ENCODE peak calls at places on chromosomes 1 and 21, in five cellular contexts. One of them, this sample, is unnamed. For H3K4me1, the result is how much of the 10 kb centered on the place peaks cover.

GRCh38 chr1:156752843-156753486 is 1.5 kb upstream of the HDGF start:
- DNase-seq in HCT116: no peak
- DNase-seq in HepG2: peak
- DNase-seq in K562: no peak
- DNase-seq in H1: no peak
- DNase-seq in this sample: no peak

GRCh38 chr1:41599912-41600311 is 115.4 kb upstream of the EDN2 start:
- DNase-seq in HCT116: no peak
- DNase-seq in HepG2: no peak
- DNase-seq in K562: no peak
- DNase-seq in H1: no peak
- DNase-seq in this sample: no peak

GRCh38 chr1:115068780-115069179 is 20.5 kb downstream of the TSPAN2 start:
- DNase-seq in HCT116: no peak
- DNase-seq in HepG2: no peak
- DNase-seq in K562: no peak
- DNase-seq in H1: no peak
- DNase-seq in this sample: no peak

GRCh38 chr1:64881281-64881680 is 85.1 kb downstream of the JAK1 start:
- DNase-seq in HCT116: no peak
- DNase-seq in HepG2: no peak
- DNase-seq in K562: no peak
- DNase-seq in H1: no peak
- DNase-seq in this sample: no peak

GRCh38 chr1:2042830-2043773 is 7.1 kb upstream of the PRKCZ start:
- DNase-seq in HCT116: no peak
- DNase-seq in HepG2: peak
- DNase-seq in K562: no peak
- DNase-seq in H1: no peak
- DNase-seq in this sample: no peak

GRCh38 chr1:114485286-114485685 is 25.7 kb downstream of the TRIM33 start:
- DNase-seq in HCT116: no peak
- DNase-seq in HepG2: no peak
- DNase-seq in K562: no peak
- DNase-seq in H1: no peak
- DNase-seq in this sample: no peak

GRCh38 chr1:171784779-171785178 is 3.3 kb downstream of the METTL13 start:
- DNase-seq in HCT116: no peak
- DNase-seq in HepG2: no peak
- DNase-seq in K562: no peak
- DNase-seq in H1: no peak
- DNase-seq in this sample: no peak

GRCh38 chr21:36589352-36589971 is 109.5 kb upstream of the SIM2 start:
- DNase-seq in HCT116: peak
- DNase-seq in HepG2: peak
- DNase-seq in K562: peak
- DNase-seq in H1: no peak
- DNase-seq in this sample: no peak

GRCh38 chr1:47980501-47980900 is 16.7 kb downstream of the TRABD2B start:
- DNase-seq in HCT116: no peak
- DNase-seq in HepG2: no peak
- DNase-seq in K562: no peak
- DNase-seq in H1: no peak
- DNase-seq in this sample: no peak

GRCh38 chr1:75265792-75266191 is 131.6 kb downstream of the LHX8 start:
- DNase-seq in HCT116: peak
- DNase-seq in HepG2: peak
- DNase-seq in K562: peak
- DNase-seq in H1: no peak
- DNase-seq in this sample: peak

GRCh38 chr1:103372866-103373265 is 152.6 kb upstream of the RNPC3 start:
- DNase-seq in HCT116: no peak
- DNase-seq in HepG2: peak
- DNase-seq in K562: no peak
- DNase-seq in H1: no peak
- DNase-seq in this sample: no peak

GRCh38 chr1:183870351-183871077 is 65.6 kb downstream of the RGL1 start:
- DNase-seq in HCT116: no peak
- DNase-seq in HepG2: no peak
- DNase-seq in K562: no peak
- DNase-seq in H1: no peak
- DNase-seq in this sample: no peak

GRCh38 chr1:6440198-6441126 is 15.9 kb downstream of the ESPN start:
- DNase-seq in HCT116: no peak
- DNase-seq in HepG2: peak
- DNase-seq in K562: peak
- DNase-seq in H1: no peak
- DNase-seq in this sample: no peak

GRCh38 chr1:33849206-33849605 is 14.7 kb upstream of the HMGB4 start:
- DNase-seq in HCT116: no peak
- DNase-seq in HepG2: no peak
- DNase-seq in K562: no peak
- DNase-seq in H1: no peak
- DNase-seq in this sample: no peak

GRCh38 chr1:53678046-53678445 is 60.9 kb downstream of the GLIS1 start:
- DNase-seq in HCT116: no peak
- DNase-seq in HepG2: no peak
- DNase-seq in K562: no peak
- DNase-seq in H1: no peak
- DNase-seq in this sample: no peak

GRCh38 chr1:100597069-100597741 is 59.3 kb downstream of the GPR88 start:
- DNase-seq in HCT116: no peak
- DNase-seq in HepG2: no peak
- DNase-seq in K562: no peak
- DNase-seq in H1: no peak
- DNase-seq in this sample: no peak

GRCh38 chr1:157011845-157012244 is 33.7 kb downstream of the ARHGEF11 start:
- DNase-seq in HCT116: no peak
- DNase-seq in HepG2: no peak
- DNase-seq in K562: no peak
- DNase-seq in H1: no peak
- DNase-seq in this sample: no peak

GRCh38 chr1:2340086-2340917 is 51.1 kb downstream of the MORN1 start:
- DNase-seq in HCT116: no peak
- DNase-seq in HepG2: no peak
- DNase-seq in K562: no peak
- DNase-seq in H1: no peak
- DNase-seq in this sample: no peak

DNA sequence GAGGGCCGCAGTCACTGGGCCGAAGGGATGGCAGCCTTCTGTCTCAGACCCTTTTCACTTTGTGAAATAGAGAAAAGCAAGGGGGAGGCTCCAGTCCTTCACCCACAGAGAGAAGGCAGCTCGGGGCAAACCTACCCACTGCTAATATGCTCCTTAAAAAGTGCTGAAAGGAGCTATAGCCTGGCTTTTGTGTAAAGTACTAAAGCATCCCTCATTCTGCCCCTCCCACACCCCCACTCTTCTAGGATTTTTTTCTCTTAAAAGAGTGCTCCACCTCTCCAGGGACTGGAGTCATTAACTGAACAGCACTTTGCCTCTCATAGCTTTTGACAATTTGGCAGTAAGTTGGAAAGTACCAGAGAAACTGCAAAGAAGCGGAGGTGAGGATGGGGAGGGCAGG is 88.9 kb downstream of the PLXNA2 start:
- DNase-seq in HCT116: no peak
- DNase-seq in HepG2: no peak
- DNase-seq in K562: no peak
- DNase-seq in H1: no peak
- DNase-seq in this sample: no peak
- H3K4me1 ChIP-seq in HCT116: under half
- H3K4me1 ChIP-seq in HepG2: under half
- H3K4me1 ChIP-seq in K562: under half
- H3K4me1 ChIP-seq in H1: under half
- H3K4me1 ChIP-seq in this sample: under half

DNA sequence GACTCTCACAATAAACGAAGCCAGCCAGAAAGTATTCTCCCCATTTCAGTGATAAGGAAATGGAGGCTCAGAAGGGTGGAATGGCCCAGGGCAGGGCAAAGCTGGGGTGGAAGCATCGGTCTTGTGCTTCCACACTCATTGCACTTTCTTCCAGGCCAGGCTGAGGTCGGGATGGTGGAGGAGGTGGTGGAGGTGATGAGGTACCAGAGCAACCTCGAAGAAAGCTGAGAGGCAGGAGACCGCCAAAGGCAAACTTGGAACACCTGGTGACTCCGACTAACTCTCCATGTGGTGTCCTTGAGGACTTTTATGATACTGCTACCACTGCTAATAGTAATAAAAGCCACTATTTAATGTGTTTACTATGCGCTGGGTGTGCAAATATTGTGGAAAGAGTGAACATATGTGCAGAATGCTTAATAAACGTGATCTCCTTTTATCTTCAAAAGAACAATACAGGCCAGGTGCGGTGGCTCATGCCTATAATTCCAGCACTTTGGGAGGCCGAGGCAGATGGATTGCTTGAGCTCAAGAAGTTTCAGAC is 16.9 kb upstream of the BTG2 start:
- DNase-seq in HCT116: no peak
- DNase-seq in HepG2: no peak
- DNase-seq in K562: no peak
- DNase-seq in H1: no peak
- DNase-seq in this sample: no peak
- H3K4me3 ChIP-seq in HCT116: no peak
- H3K4me3 ChIP-seq in HepG2: no peak
- H3K4me3 ChIP-seq in K562: no peak
- H3K4me3 ChIP-seq in H1: no peak
- H3K4me3 ChIP-seq in this sample: no peak

GRCh38 chr1:150551784-150552691 is 2.8 kb downstream of the ADAMTSL4 start:
- DNase-seq in HCT116: no peak
- DNase-seq in HepG2: peak
- DNase-seq in K562: peak
- DNase-seq in H1: no peak
- DNase-seq in this sample: no peak

GRCh38 chr1:150554086-150554452 is 4.9 kb downstream of the ADAMTSL4 start:
- DNase-seq in HCT116: no peak
- DNase-seq in HepG2: no peak
- DNase-seq in K562: no peak
- DNase-seq in H1: no peak
- DNase-seq in this sample: no peak

GRCh38 chr1:150555198-150555970 is 6.2 kb downstream of the ADAMTSL4 start:
- DNase-seq in HCT116: no peak
- DNase-seq in HepG2: no peak
- DNase-seq in K562: no peak
- DNase-seq in H1: no peak
- DNase-seq in this sample: no peak

GRCh38 chr1:150552692-150553278 is 3.6 kb downstream of the ADAMTSL4 start:
- DNase-seq in HCT116: no peak
- DNase-seq in HepG2: no peak
- DNase-seq in K562: no peak
- DNase-seq in H1: no peak
- DNase-seq in this sample: no peak

DNA sequence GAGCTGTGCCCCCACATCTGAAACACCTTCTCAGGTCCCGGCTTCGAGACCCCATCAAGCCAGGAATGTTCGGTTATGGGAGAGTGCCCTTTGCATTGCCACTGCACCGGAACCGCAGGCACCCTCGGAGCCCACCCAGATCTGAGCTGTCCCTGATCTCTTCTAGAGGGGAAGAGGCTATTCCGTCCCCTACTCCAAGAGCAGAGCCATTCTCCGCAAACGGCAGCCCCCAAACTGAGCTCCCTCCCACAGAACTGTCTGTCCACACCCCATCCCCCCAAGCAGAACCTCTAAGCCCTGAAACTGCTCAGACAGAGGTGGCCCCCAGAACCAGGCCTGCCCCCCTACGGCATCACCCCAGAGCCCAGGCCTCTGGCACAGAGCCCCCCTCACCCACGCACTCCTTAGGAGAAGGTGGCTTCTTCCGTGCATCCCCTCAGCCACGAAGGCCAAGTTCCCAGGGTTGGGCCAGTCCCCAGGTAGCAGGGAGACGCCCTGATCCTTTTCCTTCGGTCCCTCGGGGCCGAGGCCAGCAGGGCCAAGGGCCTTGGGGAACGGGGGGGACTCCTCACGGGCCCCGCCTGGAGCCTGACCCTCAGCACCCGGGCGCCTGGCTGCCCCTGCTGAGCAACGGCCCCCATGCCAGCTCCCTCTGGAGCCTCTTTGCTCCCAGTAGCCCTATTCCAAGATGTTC is 4.3 kb downstream of the ADAMTSL4 start:
- DNase-seq in HCT116: no peak
- DNase-seq in HepG2: no peak
- DNase-seq in K562: no peak
- DNase-seq in H1: no peak
- DNase-seq in this sample: no peak
- TF ChIP-seq SIN3A in HCT116: no peak
- TF ChIP-seq SIN3A in HepG2: no peak
- TF ChIP-seq SIN3A in K562: no peak
- TF ChIP-seq SIN3A in H1: no peak
- TF ChIP-seq SIN3A in this sample: no peak

DNA sequence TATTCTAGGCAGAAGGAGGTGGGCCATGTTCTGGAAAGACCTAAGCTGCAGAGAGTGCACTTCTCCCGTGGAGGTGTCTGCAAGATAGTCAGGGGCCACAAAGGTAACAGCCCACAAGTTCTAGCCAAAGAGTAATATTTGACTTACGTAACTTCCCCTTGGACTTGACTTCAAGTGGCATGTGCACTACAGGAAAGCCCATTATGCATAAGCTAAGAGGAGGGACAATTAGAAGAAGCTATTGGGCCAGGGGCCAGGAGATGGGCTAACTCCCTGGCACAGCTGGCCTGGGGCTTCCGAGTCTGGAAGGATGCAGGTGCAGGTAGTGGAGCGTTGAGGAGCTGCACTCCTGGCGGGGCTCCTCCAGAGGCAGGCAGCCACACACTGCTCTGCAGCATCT is 58.3 kb downstream of the ERG start:
- DNase-seq in HCT116: no peak
- DNase-seq in HepG2: no peak
- DNase-seq in K562: no peak
- DNase-seq in H1: no peak
- DNase-seq in this sample: no peak
- H3K4me1 ChIP-seq in HCT116: under half
- H3K4me1 ChIP-seq in HepG2: under half
- H3K4me1 ChIP-seq in K562: under half
- H3K4me1 ChIP-seq in H1: under half
- H3K4me1 ChIP-seq in this sample: under half

GRCh38 chr1:44048816-44049215 is 17.6 kb upstream of the SLC6A9 start:
- DNase-seq in HCT116: no peak
- DNase-seq in HepG2: no peak
- DNase-seq in K562: no peak
- DNase-seq in H1: no peak
- DNase-seq in this sample: no peak
- H3K4me3 ChIP-seq in HCT116: no peak
- H3K4me3 ChIP-seq in HepG2: no peak
- H3K4me3 ChIP-seq in K562: no peak
- H3K4me3 ChIP-seq in H1: no peak
- H3K4me3 ChIP-seq in this sample: no peak

GRCh38 chr1:243316366-243316989 is 60.6 kb downstream of the SDCCAG8 start:
- DNase-seq in HCT116: no peak
- DNase-seq in HepG2: no peak
- DNase-seq in K562: no peak
- DNase-seq in H1: peak
- DNase-seq in this sample: no peak
- TF ChIP-seq SIN3A in HCT116: no peak
- TF ChIP-seq SIN3A in HepG2: no peak
- TF ChIP-seq SIN3A in K562: no peak
- TF ChIP-seq SIN3A in H1: no peak
- TF ChIP-seq SIN3A in this sample: no peak

DNA sequence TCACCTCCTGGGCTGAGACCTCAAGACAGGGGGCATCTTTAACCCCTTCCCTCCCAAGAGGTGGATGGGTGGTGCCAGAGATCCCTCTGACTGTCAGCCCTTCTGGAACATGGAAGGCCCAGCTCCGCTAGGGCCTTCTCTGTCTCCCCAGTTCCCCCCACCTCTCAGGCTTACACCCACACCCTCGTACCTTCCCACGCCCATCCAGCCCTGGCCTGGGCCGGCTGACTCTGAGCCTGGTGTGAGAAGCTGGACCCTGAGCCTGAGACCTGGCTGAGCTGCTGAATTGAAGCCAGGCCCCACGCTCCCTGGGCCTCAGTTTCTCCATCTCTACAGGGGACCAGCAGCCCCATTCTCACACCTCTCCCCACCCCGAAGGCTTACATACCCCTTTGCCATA is 5.4 kb downstream of the EPHA2 start:
- DNase-seq in HCT116: no peak
- DNase-seq in HepG2: no peak
- DNase-seq in K562: no peak
- DNase-seq in H1: no peak
- DNase-seq in this sample: no peak
- H3K4me1 ChIP-seq in HCT116: half or more
- H3K4me1 ChIP-seq in HepG2: half or more
- H3K4me1 ChIP-seq in K562: half or more
- H3K4me1 ChIP-seq in H1: half or more
- H3K4me1 ChIP-seq in this sample: half or more